ENCODE peak calls at places on chromosomes 12 and 14, in nine cellular contexts. W is SW 1271, F is non-pigmented ciliary epithelial cell, K is skeletal muscle cell, C is NCI-H345, Q is Daoy, E is T-cell, Y is Caki2, R is T-helper 2 cell. H is an unnamed sample.

GRCh38 chr14:69346710-69347109 is 51.4 kb downstream of the ERH start:
- DNase-seq in W (no peak), F (no peak), K (no peak), C (peak), Q (peak), E (no peak), Y (no peak), R (no peak), H (no peak)

GRCh38 chr14:63644741-63645140 is 3.1 kb upstream of the WDR89 start:
- DNase-seq in W (no peak), F (no peak), K (no peak), C (no peak), Q (no peak), E (no peak), Y (no peak), R (no peak), H (no peak)

GRCh38 chr14:92121670-92122350 is at the start of the genes CPSF2 and NDUFB1:
- DNase-seq in W (peak), F (no peak), K (peak), C (peak), Q (peak), E (peak), Y (peak), R (peak), H (peak)

GRCh38 chr14:72284176-72284575 is 351.9 kb downstream of the RGS6 start:
- DNase-seq in W (no peak), F (no peak), K (no peak), C (no peak), Q (no peak), E (no peak), Y (no peak), R (no peak), H (no peak)

GRCh38 chr14:98743536-98743935 is 528.5 kb downstream of the BCL11B start:
- DNase-seq in W (no peak), F (no peak), K (no peak), C (no peak), Q (no peak), E (no peak), Y (no peak), R (no peak), H (no peak)

GRCh38 chr14:35927727-35928126 is 101.6 kb downstream of the BRMS1L start:
- DNase-seq in W (no peak), F (no peak), K (no peak), C (no peak), Q (peak), E (no peak), Y (no peak), R (no peak), H (no peak)

GRCh38 chr12:130981156-130981789 is 27.6 kb downstream of the ADGRD1 start:
- DNase-seq in W (no peak), F (no peak), K (no peak), C (no peak), Q (no peak), E (no peak), Y (no peak), R (no peak), H (no peak)

GRCh38 chr14:93068721-93069120 is 47.0 kb downstream of the ITPK1 start:
- DNase-seq in W (no peak), F (no peak), K (no peak), C (no peak), Q (no peak), E (no peak), Y (no peak), R (no peak), H (no peak)

GRCh38 chr14:23154876-23155587 is 28.4 kb downstream of the SLC7A8 start:
- DNase-seq in W (no peak), F (peak), K (peak), C (no peak), Q (peak), E (no peak), Y (peak), R (no peak), H (peak)

GRCh38 chr12:74317078-74317581 is 220.5 kb upstream of the ATXN7L3B start:
- DNase-seq in W (no peak), F (peak), K (peak), C (peak), Q (peak), E (no peak), Y (peak), R (no peak), H (peak)

GRCh38 chr12:27511723-27512045 is 12.3 kb upstream of the PPFIBP1 start:
- DNase-seq in W (no peak), F (no peak), K (no peak), C (no peak), Q (no peak), E (no peak), Y (no peak), R (no peak), H (no peak)

GRCh38 chr12:118714500-118714899 is 266.8 kb upstream of the SRRM4 start:
- DNase-seq in W (no peak), F (no peak), K (no peak), C (no peak), Q (no peak), E (no peak), Y (no peak), R (no peak), H (no peak)

GRCh38 chr14:64193821-64194220 is 100.3 kb downstream of the ESR2 start:
- DNase-seq in W (no peak), F (no peak), K (no peak), C (no peak), Q (no peak), E (no peak), Y (no peak), R (no peak), H (no peak)

GRCh38 chr14:53368714-53369191 is 215.6 kb upstream of the DDHD1 start:
- DNase-seq in W (no peak), F (no peak), K (peak), C (no peak), Q (peak), E (no peak), Y (peak), R (no peak), H (no peak)

GRCh38 chr12:7061138-7061537 is 620 bp downstream of the C1S start:
- DNase-seq in W (no peak), F (no peak), K (no peak), C (no peak), Q (no peak), E (no peak), Y (no peak), R (no peak), H (no peak)

GRCh38 chr12:8031872-8032241 is 659 bp upstream of the FOXJ2 start:
- DNase-seq in W (no peak), F (no peak), K (no peak), C (no peak), Q (no peak), E (no peak), Y (no peak), R (no peak), H (peak)

GRCh38 chr12:89756638-89757321 is 48.1 kb upstream of the ATP2B1 start:
- DNase-seq in W (peak), F (peak), K (peak), C (no peak), Q (peak), E (no peak), Y (peak), R (no peak), H (peak)

GRCh38 chr12:127355061-127355820 is 911.7 kb upstream of the TMEM132C start:
- DNase-seq in W (no peak), F (no peak), K (no peak), C (no peak), Q (peak), E (no peak), Y (no peak), R (no peak), H (peak)

GRCh38 chr14:56808314-56809201 is 1.7 kb downstream of the OTX2 start:
- DNase-seq in W (no peak), F (no peak), K (no peak), C (no peak), Q (peak), E (no peak), Y (no peak), R (no peak), H (no peak)

H was measured in midbrain.